ENCODE peak calls at places on chromosomes 2 and 18, in four cellular contexts. A, V, W and D are unnamed samples.

GRCh38 chr2:37415128-37415817 is 70.8 kb downstream of the QPCT start:
- DNase-seq in A (no peak), V (peak), W (peak), D (peak)

GRCh38 chr2:127053731-127054603 is 53.0 kb downstream of the BIN1 start:
- DNase-seq in A (no peak), V (peak), W (no peak), D (peak)

GRCh38 chr2:200725620-200726019 is 86.1 kb upstream of the BZW1 start:
- DNase-seq in A (no peak), V (no peak), W (no peak), D (no peak)

GRCh38 chr2:147051814-147052213 is 793.0 kb upstream of the ACVR2A start:
- DNase-seq in A (no peak), V (no peak), W (no peak), D (peak)

GRCh38 chr2:1647417-1648240 is 96.7 kb downstream of the PXDN start:
- DNase-seq in A (no peak), V (no peak), W (no peak), D (peak)

GRCh38 chr2:141927536-141927935 is 203.3 kb downstream of the LRP1B start:
- DNase-seq in A (no peak), V (peak), W (no peak), D (no peak)

GRCh38 chr18:9389706-9390105 is 55.1 kb downstream of the TWSG1 start:
- DNase-seq in A (no peak), V (no peak), W (no peak), D (no peak)

GRCh38 chr18:32906506-32907214 is 133.8 kb upstream of the KLHL14 start:
- DNase-seq in A (no peak), V (peak), W (no peak), D (no peak)

GRCh38 chr18:13604751-13605150 is 121.6 kb downstream of the FAM210A start:
- DNase-seq in A (no peak), V (no peak), W (no peak), D (no peak)

GRCh38 chr2:23791030-23791429 is 135.9 kb downstream of the ATAD2B start:
- DNase-seq in A (peak), V (peak), W (peak), D (no peak)

GRCh38 chr2:9258953-9259399 is 52.4 kb downstream of the ASAP2 start:
- DNase-seq in A (no peak), V (peak), W (no peak), D (peak)

GRCh38 chr18:11947214-11948119 is 33.8 kb upstream of the IMPA2 start:
- DNase-seq in A (peak), V (peak), W (peak), D (peak)

GRCh38 chr18:62957885-62958472 is 242.6 kb downstream of the PHLPP1 start:
- DNase-seq in A (no peak), V (peak), W (peak), D (no peak)

GRCh38 chr2:172772637-172773036 is 37.0 kb downstream of the RAPGEF4 start:
- DNase-seq in A (no peak), V (peak), W (peak), D (no peak)

GRCh38 chr18:2715990-2716389 is 60.5 kb downstream of the SMCHD1 start:
- DNase-seq in A (no peak), V (peak), W (no peak), D (no peak)

GRCh38 chr2:1585635-1586034 is 158.7 kb downstream of the PXDN start:
- DNase-seq in A (no peak), V (no peak), W (no peak), D (peak)

GRCh38 chr2:107570876-107571275 is 255.8 kb upstream of the RGPD4 start:
- DNase-seq in A (no peak), V (no peak), W (no peak), D (no peak)

GRCh38 chr2:9737053-9737875 is 106.0 kb upstream of the TAF1B start:
- DNase-seq in A (no peak), V (peak), W (no peak), D (peak)

GRCh38 chr18:35522130-35522959 is 24.6 kb upstream of the INO80C start:
- DNase-seq in A (no peak), V (no peak), W (peak), D (no peak)

GRCh38 chr2:52289776-52290175 is 1257.8 kb upstream of the NRXN1 start:
- DNase-seq in A (no peak), V (no peak), W (peak), D (no peak)

GRCh38 chr2:100998235-100998573 is 3.9 kb upstream of the RPL31 start:
- DNase-seq in A (no peak), V (peak), W (no peak), D (no peak)

GRCh38 chr2:158685646-158686045 is 109.5 kb upstream of the DAPL1 start:
- DNase-seq in A (no peak), V (no peak), W (no peak), D (no peak)

GRCh38 chr18:9788140-9788539 is 80.0 kb downstream of the RAB31 start:
- DNase-seq in A (no peak), V (no peak), W (no peak), D (no peak)

GRCh38 chr2:159677654-159678053 is 34.7 kb upstream of the MARCHF7 start:
- DNase-seq in A (no peak), V (peak), W (peak), D (peak)

GRCh38 chr2:128682266-128682665 is 363.6 kb upstream of the HS6ST1 start:
- DNase-seq in A (no peak), V (no peak), W (no peak), D (no peak)

GRCh38 chr2:127586746-127587295 is 51.3 kb downstream of the MYO7B start:
- DNase-seq in A (no peak), V (no peak), W (no peak), D (no peak)

GRCh38 chr18:45876131-45876530 is 50.7 kb downstream of the SIGLEC15 start:
- DNase-seq in A (no peak), V (no peak), W (no peak), D (no peak)

GRCh38 chr18:42925036-42925435 is 190.4 kb downstream of the RIT2 start:
- DNase-seq in A (no peak), V (peak), W (peak), D (no peak)

GRCh38 chr2:2599441-2599840 is 268.4 kb upstream of the MYT1L start:
- DNase-seq in A (no peak), V (no peak), W (no peak), D (no peak)

GRCh38 chr2:236177604-236177966 is 9.4 kb upstream of the GBX2 start:
- DNase-seq in A (no peak), V (peak), W (peak), D (peak)

GRCh38 chr2:179768765-179769164 is 92.6 kb downstream of the ZNF385B start:
- DNase-seq in A (no peak), V (peak), W (peak), D (peak)

GRCh38 chr2:105438104-105438929 is 39.5 kb upstream of the FHL2 start:
- DNase-seq in A (no peak), V (no peak), W (peak), D (peak)

GRCh38 chr18:10304853-10305252 is 149.6 kb upstream of the APCDD1 start:
- DNase-seq in A (no peak), V (peak), W (peak), D (no peak)

GRCh38 chr2:190713476-190713875 is 64.6 kb downstream of the NAB1 start:
- DNase-seq in A (no peak), V (no peak), W (peak), D (no peak)

GRCh38 chr2:209368924-209369323 is 54.9 kb upstream of the MAP2 start:
- DNase-seq in A (peak), V (peak), W (peak), D (peak)

GRCh38 chr2:112181571-112182290 is 43.5 kb downstream of the FBLN7 start:
- DNase-seq in A (no peak), V (no peak), W (no peak), D (no peak)

GRCh38 chr2:144052103-144052502 is 467.8 kb downstream of the ZEB2 start:
- DNase-seq in A (no peak), V (no peak), W (peak), D (no peak)

GRCh38 chr2:30223413-30223874 is 7.9 kb upstream of the LBH start:
- DNase-seq in A (no peak), V (no peak), W (no peak), D (no peak)
- H3K4me3 ChIP-seq in A (no peak), V (no peak), W (no peak), D (no peak)

GRCh38 chr2:239943991-239944441 is 81.1 kb downstream of the NDUFA10 start:
- DNase-seq in A (no peak), V (no peak), W (no peak), D (peak)
- H3K4me3 ChIP-seq in A (no peak), V (no peak), W (no peak), D (no peak)

GRCh38 chr2:174846218-174846617 is 81.9 kb upstream of the CHRNA1 start:
- DNase-seq in A (no peak), V (peak), W (no peak), D (no peak)
- H3K4me3 ChIP-seq in A (peak), V (peak), W (peak), D (peak)

GRCh38 chr2:138521821-138522220 is 20.3 kb downstream of the SPOPL start:
- DNase-seq in A (no peak), V (no peak), W (no peak), D (no peak)
- H3K4me3 ChIP-seq in A (no peak), V (no peak), W (no peak), D (no peak)